ENCODE peak calls at places on chromosomes 5 and 9, in six cellular contexts. M, Y, O, Z, V and S are unnamed samples. For H3K4me1, the result is how much of the 10 kb centered on the place peaks cover.

GRCh38 chr9:130854086-130854485 is 19.0 kb downstream of the ABL1 start:
- DNase-seq in Z (no peak), O (no peak), V (no peak), Y (no peak), M (no peak), S (no peak)

GRCh38 chr5:138985256-138985655 is 110.1 kb upstream of the LRRTM2 start:
- DNase-seq in V (no peak), O (no peak), Y (no peak), M (no peak), Z (no peak), S (no peak)

GRCh38 chr9:120474579-120475243 is 105.3 kb downstream of the CDK5RAP2 start:
- DNase-seq in V (no peak), M (peak), Z (no peak), Y (no peak), O (no peak), S (no peak)

GRCh38 chr9:108356806-108357205 is 499.0 kb downstream of the ACTL7B start:
- DNase-seq in O (no peak), Z (no peak), Y (no peak), M (no peak), V (no peak), S (no peak)

GRCh38 chr5:127513571-127513970 is 3.9 kb upstream of the PRRC1 start:
- DNase-seq in Z (no peak), V (no peak), O (no peak), Y (no peak), M (no peak), S (no peak)

GRCh38 chr9:128027166-128027539 is 40.0 kb downstream of the NAIF1 start:
- DNase-seq in O (no peak), V (no peak), Y (peak), M (no peak), Z (peak), S (no peak)

GRCh38 chr9:89883401-89884341 is 278.9 kb downstream of the GADD45G start:
- DNase-seq in Z (no peak), V (no peak), O (no peak), Y (no peak), M (no peak), S (no peak)

GRCh38 chr9:130659699-130660248 is 4.6 kb upstream of the PRDM12 start:
- DNase-seq in V (peak), Z (no peak), Y (no peak), O (no peak), M (no peak), S (no peak)

GRCh38 chr9:7298123-7298522 is 501.5 kb downstream of the DMAC1 start:
- DNase-seq in V (no peak), M (no peak), Z (no peak), Y (no peak), O (peak), S (no peak)

GRCh38 chr9:90555351-90556057 is 87.1 kb downstream of the DIRAS2 start:
- DNase-seq in V (no peak), Y (no peak), M (no peak), Z (no peak), O (no peak), S (no peak)

GRCh38 chr5:103941554-103941953 is 379.0 kb upstream of the NUDT12 start:
- DNase-seq in O (no peak), M (no peak), Y (no peak), Z (no peak), V (no peak), S (no peak)

GRCh38 chr5:107257885-107258520 is 412.7 kb downstream of the EFNA5 start:
- DNase-seq in V (no peak), Z (no peak), Y (no peak), O (peak), M (no peak), S (no peak)

GRCh38 chr5:83993803-83994202 is 273.1 kb upstream of the HAPLN1 start:
- DNase-seq in O (no peak), Y (no peak), V (no peak), M (no peak), Z (no peak), S (no peak)

DNA sequence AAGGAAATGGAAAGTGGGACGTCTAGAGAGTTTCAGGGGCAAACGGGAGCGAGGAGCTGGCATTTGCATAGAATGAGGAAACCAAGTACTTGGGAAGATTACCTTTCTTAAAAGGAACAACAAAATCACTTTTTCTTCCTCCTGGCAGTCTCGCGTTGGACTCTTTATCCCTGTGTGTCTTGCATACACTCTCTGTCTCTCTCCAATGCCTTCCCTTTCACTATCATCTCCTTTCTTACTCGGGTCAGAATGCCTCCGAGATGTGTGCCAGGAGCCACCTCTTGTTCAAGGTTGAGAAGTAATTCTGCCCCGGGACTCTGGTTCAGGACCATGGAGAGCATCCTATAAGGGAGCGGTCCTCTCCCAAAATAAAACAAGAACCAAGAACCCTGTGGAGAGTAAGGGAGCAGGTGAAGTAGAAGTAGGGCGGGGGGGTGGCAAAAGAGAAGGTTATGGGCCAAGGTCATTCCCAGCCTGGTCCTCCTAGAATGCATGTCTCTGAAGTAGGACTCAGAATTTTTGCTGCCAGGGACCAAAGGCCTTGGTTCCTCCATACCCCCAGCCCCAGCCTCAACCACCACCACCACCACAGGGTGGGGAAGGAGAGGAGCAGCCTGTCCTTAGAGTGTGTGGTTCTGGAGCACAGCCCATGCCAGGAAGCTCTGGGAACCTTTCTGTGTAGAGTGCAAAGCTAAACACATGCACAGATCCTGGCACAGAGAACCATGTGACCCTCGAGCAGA is 72.1 kb upstream of the ARAP3 start:
- DNase-seq in Y (peak), M (peak), Z (no peak), O (peak), V (peak), S (no peak)
- H3K4me3 ChIP-seq in Y (no peak), M (no peak), Z (no peak), O (no peak), V (no peak), S (no peak)

DNA sequence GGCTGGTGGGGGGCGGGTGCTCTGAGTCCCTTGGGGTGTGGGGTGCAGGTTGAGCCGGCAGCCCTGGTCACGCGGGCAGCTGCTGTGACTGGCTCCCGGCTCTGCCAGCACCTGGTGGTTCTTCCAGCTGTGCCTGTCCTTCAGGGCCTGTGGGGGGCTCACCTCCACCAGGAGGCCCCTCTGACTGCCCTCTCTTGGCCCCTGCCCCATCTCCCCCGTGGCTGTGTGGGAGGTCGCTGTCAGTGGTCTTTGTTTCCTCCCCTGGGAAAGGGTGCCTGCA is 3.3 kb downstream of the RXRA start:
- DNase-seq in Y (no peak), Z (no peak), V (no peak), O (no peak), M (no peak), S (no peak)
- H3K4me1 ChIP-seq in Y (under half), Z (under half), V (under half), O (under half), M (under half), S (under half)

GRCh38 chr5:59123595-59124561 is 541.0 kb downstream of the RAB3C start:
- DNase-seq in Y (peak), Z (no peak), M (no peak), V (peak), O (peak), S (no peak)
- H3K4me3 ChIP-seq in Y (peak), Z (peak), M (no peak), V (no peak), O (peak), S (no peak)

GRCh38 chr5:96852769-96853168 is 23.5 kb upstream of the ERAP2 start:
- DNase-seq in V (no peak), Z (no peak), M (peak), O (no peak), Y (no peak), S (no peak)

GRCh38 chr5:96854067-96854466 is 22.2 kb upstream of the ERAP2 start:
- DNase-seq in Y (no peak), V (no peak), Z (no peak), M (no peak), O (no peak), S (no peak)

GRCh38 chr5:96857924-96858323 is 18.4 kb upstream of the ERAP2 start:
- DNase-seq in O (no peak), M (no peak), Y (no peak), Z (no peak), V (no peak), S (no peak)

GRCh38 chr5:96857454-96857853 is 18.8 kb upstream of the ERAP2 start:
- DNase-seq in Z (no peak), Y (no peak), M (no peak), O (no peak), V (no peak), S (no peak)

DNA sequence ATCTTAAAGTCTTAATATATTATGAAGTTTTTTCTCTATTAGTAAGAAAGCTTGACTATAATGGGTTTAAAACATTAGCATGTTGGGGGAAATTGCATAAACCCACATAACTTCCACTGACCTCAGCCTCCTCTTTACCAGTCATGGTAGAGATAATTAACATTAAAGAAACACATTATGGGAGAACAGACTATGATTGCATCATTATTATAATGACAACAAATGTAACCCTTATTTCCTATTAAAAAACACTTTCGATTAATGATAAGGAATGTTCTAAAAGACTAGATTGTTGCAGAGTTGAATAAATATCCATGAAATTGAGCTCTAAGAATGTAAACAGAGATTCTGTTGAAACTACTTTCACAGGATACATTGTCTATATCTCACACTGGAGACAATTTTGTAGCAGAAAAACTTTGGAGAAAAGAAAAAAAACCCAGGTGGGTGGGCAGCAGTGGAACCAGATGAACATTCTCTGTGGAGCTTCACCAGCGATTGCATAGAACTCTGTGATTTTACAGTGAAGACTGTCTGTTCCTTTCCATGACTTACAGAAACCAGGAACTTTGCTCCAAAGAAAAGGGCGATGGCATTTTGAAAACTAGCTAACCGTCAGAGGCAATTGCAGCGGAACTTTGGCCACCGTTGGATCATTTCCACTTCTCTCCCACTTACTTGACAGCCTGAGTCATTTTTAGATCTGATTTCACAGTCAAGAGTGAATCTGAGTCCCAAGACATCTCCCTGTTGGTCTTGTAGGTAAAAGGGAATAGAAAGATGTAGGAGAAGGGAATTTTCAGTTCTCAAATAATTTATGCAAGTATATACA is 21.0 kb upstream of the ERAP2 start:
- DNase-seq in O (no peak), Z (no peak), V (no peak), M (peak), Y (no peak), S (no peak)
- H3K4me1 ChIP-seq in O (under half), Z (under half), V (under half), M (under half), Y (under half), S (under half)

GRCh38 chr5:65734921-65735320 is 12.9 kb downstream of the NLN start:
- DNase-seq in Z (no peak), M (no peak), O (no peak), V (no peak), Y (no peak), S (no peak)
- H3K4me3 ChIP-seq in Z (no peak), M (no peak), O (no peak), V (no peak), Y (no peak), S (no peak)

DNA sequence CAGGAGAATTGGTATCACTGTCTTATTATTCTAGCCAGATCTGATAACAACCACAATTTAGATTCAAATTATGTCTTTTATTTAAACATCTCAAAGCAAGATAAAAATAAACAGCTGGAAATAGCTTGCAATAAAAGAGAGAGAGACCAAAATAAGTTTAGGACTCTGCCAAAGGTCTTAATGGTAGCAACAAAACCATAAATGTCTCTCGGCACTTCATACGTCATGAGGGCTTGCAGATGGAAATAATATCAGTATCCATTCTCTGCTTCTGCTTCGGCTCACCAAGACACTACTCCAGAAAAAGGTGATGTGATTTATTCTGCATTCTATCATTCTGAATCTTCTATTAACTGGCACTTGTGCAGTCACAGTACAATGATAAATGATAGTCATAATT is 56.2 kb downstream of the EBF1 start:
- DNase-seq in O (no peak), M (peak), V (no peak), Z (no peak), Y (no peak), S (no peak)
- H3K4me1 ChIP-seq in O (under half), M (under half), V (under half), Z (under half), Y (under half), S (under half)